ENCODE peak calls at places on chromosomes 11 and 22, in nine cellular contexts. O, N, U, B, L, X, H, I and G are unnamed samples.

GRCh38 chr11:1502971-1503707 is 16.6 kb upstream of the MOB2 start:
- DNase-seq in U (no peak), N (peak; percentile 85), O (no peak), B (no peak), I (no peak), X (no peak), L (no peak), H (peak; percentile 23), G (no peak)

GRCh38 chr11:119525180-119525854 is 102.3 kb upstream of the THY1 start:
- DNase-seq in B (no peak), L (no peak), U (no peak), N (no peak), I (peak; percentile 34), X (no peak), O (no peak), H (no peak), G (no peak)

GRCh38 chr11:106276859-106277436 is 199.5 kb downstream of the AASDHPPT start:
- DNase-seq in N (no peak), U (peak; percentile 3), I (no peak), B (no peak), H (peak; percentile 39), X (no peak), O (no peak), L (peak; percentile 35), G (peak; percentile 20)

GRCh38 chr11:77126861-77127673 is 979 bp upstream of the MYO7A start:
- DNase-seq in N (peak; percentile 72), U (peak; percentile 44), L (peak; percentile 72), I (peak; percentile 86), B (peak; percentile 35), X (peak; percentile 21), O (peak; percentile 43), H (no peak), G (no peak)

GRCh38 chr11:11444027-11444799 is 91.2 kb upstream of the CSNK2A3 start:
- DNase-seq in H (peak; percentile 66), B (no peak), U (no peak), I (no peak), X (no peak), N (no peak), O (no peak), L (no peak), G (no peak)

GRCh38 chr11:44505591-44506054 is 59.8 kb upstream of the CD82 start:
- DNase-seq in I (no peak), N (no peak), L (no peak), U (no peak), H (peak; percentile 71), B (no peak), X (no peak), O (no peak), G (peak; percentile 26)

GRCh38 chr11:10770626-10771254 is 19.7 kb downstream of the CTR9 start:
- DNase-seq in X (no peak), H (peak; percentile 39), O (no peak), N (peak; percentile 58), U (peak; percentile 43), I (no peak), B (no peak), L (no peak), G (peak; percentile 35)

GRCh38 chr11:83070044-83070877 is 1.4 kb downstream of the RAB30 start:
- DNase-seq in H (peak; percentile 85), X (no peak), U (no peak), L (peak; percentile 40), O (no peak), N (no peak), B (no peak), I (no peak), G (peak; percentile 64)

GRCh38 chr11:7983832-7984590 is 3.1 kb upstream of the EIF3F start:
- DNase-seq in L (no peak), I (no peak), O (no peak), H (no peak), N (no peak), U (no peak), X (no peak), B (no peak), G (no peak)

GRCh38 chr11:2176389-2176900 is 4.8 kb upstream of the TH start:
- DNase-seq in X (no peak), O (no peak), L (no peak), U (no peak), H (peak; percentile 6), I (no peak), B (no peak), N (no peak), G (no peak)

GRCh38 chr11:96139692-96140091 is 203.3 kb downstream of the MAML2 start:
- DNase-seq in N (no peak), I (no peak), B (no peak), X (no peak), H (no peak), U (no peak), O (no peak), L (no peak), G (no peak)

GRCh38 chr22:19398206-19398605 is 33.3 kb downstream of the HIRA start:
- DNase-seq in N (no peak), I (no peak), X (no peak), O (no peak), U (no peak), H (no peak), B (no peak), L (no peak), G (no peak)

GRCh38 chr11:85813721-85814120 is 2.8 kb upstream of the SYTL2 start:
- DNase-seq in U (no peak), N (no peak), O (no peak), L (no peak), B (no peak), X (no peak), H (no peak), I (no peak), G (no peak)